ENCODE peak calls at places on chromosomes 6 and 20, in seven cellular contexts. T is PC-9; E is mesendoderm; G is transverse colon; L is trophoblast cell; X is CD8-positive, alpha-beta T cell; V is DND-41. C is an unnamed sample. For H3K36me3, the result is how much of the 10 kb centered on the place peaks cover.

GRCh38 chr6:90066715-90067114 is 172.4 kb downstream of the GJA10 start:
- DNase-seq in L (no peak), X (no peak), G (no peak), E (no peak), T (no peak), V (no peak), C (no peak)

GRCh38 chr6:41639556-41640371 is 1.5 kb downstream of the MDFI start:
- DNase-seq in E (peak), X (no peak), T (no peak), G (no peak), L (no peak), V (no peak), C (no peak)

GRCh38 chr20:34970193-34971037 is 14.7 kb downstream of the MYH7B start:
- DNase-seq in L (no peak), T (no peak), E (no peak), G (no peak), V (no peak), X (no peak), C (no peak)

GRCh38 chr6:45493761-45494160 is 116.0 kb upstream of the SUPT3H start:
- DNase-seq in V (no peak), G (no peak), E (no peak), T (no peak), X (no peak), L (no peak), C (no peak)

GRCh38 chr20:24862606-24863005 is 86.5 kb upstream of the CST7 start:
- DNase-seq in L (peak), E (no peak), X (no peak), T (no peak), V (no peak), G (no peak), C (no peak)

GRCh38 chr6:17817763-17818162 is 111.0 kb upstream of the NUP153 start:
- DNase-seq in T (no peak), X (no peak), V (no peak), E (no peak), L (no peak), G (no peak), C (no peak)

GRCh38 chr6:121497869-121498462 is 62.5 kb downstream of the GJA1 start:
- DNase-seq in V (no peak), T (no peak), E (no peak), X (no peak), G (no peak), L (no peak), C (no peak)

GRCh38 chr20:5895626-5896025 is 54.7 kb downstream of the TRMT6 start:
- DNase-seq in L (no peak), G (no peak), T (no peak), V (no peak), E (no peak), X (no peak), C (no peak)

GRCh38 chr20:38043512-38044300 is 10.2 kb downstream of the RPRD1B start:
- DNase-seq in V (no peak), G (no peak), T (no peak), L (peak), X (no peak), E (peak), C (peak)

GRCh38 chr20:23227976-23228375 is 122.6 kb upstream of the NXT1 start:
- DNase-seq in V (no peak), E (no peak), X (no peak), L (peak), G (no peak), T (peak), C (peak)

GRCh38 chr6:118683881-118684872 is 32.8 kb upstream of the CEP85L start:
- DNase-seq in V (no peak), T (no peak), X (no peak), G (no peak), L (peak), E (no peak), C (no peak)

GRCh38 chr6:118678866-118679265 is 27.5 kb upstream of the CEP85L start:
- DNase-seq in G (no peak), L (no peak), T (no peak), X (no peak), V (no peak), E (no peak), C (no peak)

GRCh38 chr6:118679293-118679692 is 27.9 kb upstream of the CEP85L start:
- DNase-seq in E (no peak), L (no peak), G (no peak), X (no peak), V (no peak), T (no peak), C (no peak)

GRCh38 chr6:118677193-118677592 is 25.8 kb upstream of the CEP85L start:
- DNase-seq in X (no peak), G (no peak), L (no peak), E (no peak), T (no peak), V (no peak), C (no peak)

GRCh38 chr6:118680452-118681095 is 29.2 kb upstream of the CEP85L start:
- DNase-seq in E (no peak), G (no peak), L (no peak), T (no peak), X (no peak), V (no peak), C (no peak)
- H3K27ac ChIP-seq in E (no peak), G (no peak), L (no peak), T (peak), X (no peak), V (no peak), C (no peak)

GRCh38 chr6:12014027-12014872 is 2.1 kb downstream of the HIVEP1 start:
- DNase-seq in T (peak), X (no peak), E (no peak), L (peak), V (no peak), G (no peak), C (peak)
- H3K4me3 ChIP-seq in T (peak), X (no peak), E (no peak), L (no peak), V (no peak), G (no peak), C (peak)

DNA sequence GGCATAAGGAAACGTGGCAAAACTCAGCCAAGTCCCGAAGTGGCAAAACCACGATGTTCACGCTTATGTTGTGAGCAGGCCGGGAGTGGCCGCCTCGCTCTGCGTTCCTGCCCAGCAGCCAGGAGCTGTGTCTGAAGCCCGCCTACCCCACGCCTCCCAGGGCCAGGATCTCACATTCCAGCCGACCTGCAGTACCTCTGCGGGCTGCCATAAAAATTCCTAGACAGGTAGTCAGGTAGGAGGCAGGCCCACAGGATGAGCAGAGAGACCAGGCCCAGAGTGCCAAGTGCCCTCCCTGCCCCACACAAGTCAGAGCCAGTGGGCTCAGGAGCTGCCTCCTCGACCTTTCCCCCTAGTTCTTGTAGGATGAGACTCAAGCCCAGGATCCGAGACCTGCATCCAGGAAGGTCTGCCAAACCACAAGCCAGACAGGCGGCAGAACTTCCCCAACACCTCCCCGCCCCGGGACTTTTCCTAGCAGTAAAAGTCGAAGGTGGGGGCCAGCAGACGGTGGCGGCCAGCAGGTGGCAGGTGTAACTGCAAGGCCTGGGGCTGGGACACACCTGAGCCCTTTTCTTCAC is 16.7 kb downstream of the PMEPA1 start:
- DNase-seq in T (peak), V (no peak), X (no peak), E (peak), G (peak), L (peak), C (no peak)
- H3K36me3 ChIP-seq in T (under half), V (under half), X (under half), E (under half), G (under half), L (under half), C (under half)

GRCh38 chr6:131362070-131362469 is 211.0 kb upstream of the ARG1 start:
- DNase-seq in L (no peak), T (no peak), E (no peak), X (no peak), G (no peak), V (no peak), C (no peak)
- H3K27ac ChIP-seq in L (no peak), T (no peak), E (no peak), X (no peak), G (no peak), V (no peak), C (no peak)

GRCh38 chr6:154479388-154480143 is 30.9 kb downstream of the CNKSR3 start:
- DNase-seq in L (no peak), G (no peak), E (no peak), V (no peak), X (no peak), T (no peak), C (peak)

GRCh38 chr6:154480144-154480639 is 30.3 kb downstream of the CNKSR3 start:
- DNase-seq in E (no peak), X (no peak), T (no peak), L (no peak), G (no peak), V (no peak), C (no peak)

GRCh38 chr6:154478021-154478651 is 32.3 kb downstream of the CNKSR3 start:
- DNase-seq in V (no peak), L (no peak), G (no peak), X (no peak), T (no peak), E (no peak), C (no peak)

GRCh38 chr6:154476494-154476893 is 34.0 kb downstream of the CNKSR3 start:
- DNase-seq in X (no peak), V (no peak), L (no peak), T (no peak), E (no peak), G (no peak), C (no peak)

GRCh38 chr6:154478691-154479090 is 31.8 kb downstream of the CNKSR3 start:
- DNase-seq in V (no peak), T (no peak), E (no peak), X (no peak), G (no peak), L (no peak), C (no peak)
- H3K4me3 ChIP-seq in V (no peak), T (no peak), E (no peak), X (no peak), G (no peak), L (no peak), C (no peak)

GRCh38 chr6:152204584-152204983 is 397.1 kb downstream of the ESR1 start:
- DNase-seq in L (no peak), X (no peak), T (no peak), V (no peak), G (no peak), E (no peak), C (no peak)
- H3K36me3 ChIP-seq in L (under half), X (under half), T (under half), V (under half), G (under half), E (under half), C (under half)

DNA sequence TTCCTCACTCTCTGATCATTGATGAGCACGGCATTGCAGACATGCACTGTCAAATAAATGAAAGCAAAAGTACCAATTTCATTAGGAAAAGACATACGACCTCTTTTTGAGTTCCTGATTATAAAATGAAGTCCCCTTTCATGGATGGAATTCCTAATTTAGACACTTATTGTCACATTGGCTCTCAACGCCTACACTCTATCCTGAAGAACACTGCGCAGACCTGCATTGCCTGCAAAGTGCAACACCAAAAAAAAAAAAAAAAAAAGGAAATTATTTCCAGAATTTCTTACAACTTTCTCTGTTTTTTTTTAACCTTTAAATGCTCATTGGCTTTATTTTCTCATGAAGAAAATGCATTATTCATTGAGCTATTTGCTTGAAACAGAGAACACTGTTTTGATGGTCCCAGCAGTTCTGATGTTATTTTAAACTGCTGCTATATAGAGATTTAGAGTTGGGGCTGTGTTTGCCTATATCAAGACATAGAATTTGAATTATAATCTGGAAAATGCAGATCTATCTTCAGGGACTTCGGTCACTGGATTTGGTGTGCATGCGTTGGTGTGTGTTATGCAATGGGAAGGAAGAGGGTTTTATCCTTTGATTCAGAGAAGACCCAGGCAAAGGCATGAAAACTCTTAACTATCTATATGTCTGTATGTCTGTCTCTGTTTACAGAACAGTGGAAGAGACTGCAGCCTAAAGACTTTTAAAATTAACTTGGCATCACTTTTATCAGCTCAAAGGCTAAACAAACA is 1.8 kb downstream of the ADGRB3 start:
- DNase-seq in E (no peak), V (no peak), X (no peak), T (no peak), G (no peak), L (no peak), C (no peak)
- H3K27ac ChIP-seq in E (no peak), V (no peak), X (no peak), T (no peak), G (no peak), L (no peak), C (no peak)

DNA sequence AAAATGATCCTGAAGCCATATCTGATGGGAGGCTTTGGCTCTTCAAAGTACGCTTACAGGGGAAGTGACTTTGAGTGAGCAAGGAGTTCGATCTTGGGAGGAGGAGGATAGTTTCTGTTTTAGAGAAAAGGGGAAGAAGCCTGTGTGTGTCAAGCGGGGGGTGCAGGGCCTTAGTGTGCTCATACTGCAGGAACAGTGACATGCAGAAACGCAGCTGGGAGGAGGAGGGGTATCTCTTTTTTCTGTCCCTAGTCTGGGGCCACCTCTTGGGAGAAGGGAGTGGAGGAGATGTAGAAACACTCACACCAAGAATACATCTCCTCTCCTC is 19.8 kb downstream of the SIRPD start:
- DNase-seq in X (no peak), G (peak), L (no peak), E (no peak), V (no peak), T (no peak), C (no peak)
- H3K4me3 ChIP-seq in X (no peak), G (no peak), L (no peak), E (no peak), V (no peak), T (no peak), C (no peak)

GRCh38 chr6:159761135-159761872 is 541 bp upstream of the ACAT2 start:
- DNase-seq in G (peak), E (peak), L (peak), V (peak), X (peak), T (peak), C (peak)

GRCh38 chr6:159759645-159760044 is 2.2 kb upstream of the ACAT2 start:
- DNase-seq in T (no peak), E (no peak), X (no peak), G (no peak), L (no peak), V (no peak), C (no peak)

GRCh38 chr6:159760602-159761057 is 1.2 kb upstream of the ACAT2 start:
- DNase-seq in G (no peak), E (peak), V (no peak), L (peak), X (no peak), T (peak), C (peak)

GRCh38 chr6:159761873-159762680 is at the start of gene ACAT2:
- DNase-seq in T (peak), L (peak), V (peak), E (peak), X (peak), G (peak), C (peak)

GRCh38 chr6:159762681-159763293 is 942 bp downstream of the ACAT2 start:
- DNase-seq in L (peak), V (peak), E (peak), T (no peak), G (peak), X (peak), C (no peak)
- H3K36me3 ChIP-seq in L (under half), V (half or more), E (under half), T (under half), G (under half), X (under half), C (half or more)

GRCh38 chr20:8124639-8125038 is 7.4 kb upstream of the PLCB1 start:
- DNase-seq in E (no peak), X (no peak), L (no peak), V (no peak), G (no peak), T (no peak), C (no peak)

GRCh38 chr20:8118735-8119134 is 13.3 kb upstream of the PLCB1 start:
- DNase-seq in V (no peak), L (no peak), T (no peak), E (no peak), X (no peak), G (no peak), C (no peak)

GRCh38 chr20:8126190-8126589 is 5.9 kb upstream of the PLCB1 start:
- DNase-seq in X (no peak), V (no peak), G (no peak), L (no peak), T (no peak), E (no peak), C (no peak)

GRCh38 chr20:8117636-8118413 is 14.2 kb upstream of the PLCB1 start:
- DNase-seq in G (no peak), X (no peak), E (peak), T (no peak), L (no peak), V (no peak), C (no peak)

GRCh38 chr20:8121666-8122065 is 10.4 kb upstream of the PLCB1 start:
- DNase-seq in T (no peak), E (no peak), L (no peak), X (no peak), G (no peak), V (no peak), C (no peak)
- H3K27ac ChIP-seq in T (no peak), E (no peak), L (no peak), X (no peak), G (no peak), V (no peak), C (no peak)